ENCODE peak calls at places on chromosomes 13 and 19, in seven cellular contexts. U is PC-3, A is psoas muscle, N is astrocyte of the spinal cord, J is tibial nerve, L is pancreas, W is progenitor cell of endocrine pancreas. I is an unnamed sample.

GRCh38 chr19:18878858-18879578 is 16.9 kb downstream of the CERS1 start:
- DNase-seq in J (no peak), W (no peak), L (no peak), U (no peak), N (no peak), A (no peak), I (no peak)

GRCh38 chr19:5314012-5314906 is 26.4 kb downstream of the PTPRS start:
- DNase-seq in U (no peak), J (no peak), W (no peak), A (no peak), L (no peak), N (no peak), I (peak; percentile 57)

GRCh38 chr13:114115191-114115671 is 17.2 kb downstream of the RASA3 start:
- DNase-seq in U (peak; percentile 80), N (peak; percentile 76), A (peak; percentile 77), J (peak; percentile 13), W (no peak), L (peak; percentile 56), I (peak; percentile 53)

GRCh38 chr19:58182577-58182988 is 278 bp upstream of the ZNF274 start:
- DNase-seq in U (no peak), W (no peak), L (no peak), A (no peak), N (no peak), J (no peak), I (no peak)

GRCh38 chr13:27053902-27054595 is 117.6 kb downstream of the USP12 start:
- DNase-seq in J (no peak), L (no peak), W (no peak), U (peak; percentile 91), A (no peak), N (peak; percentile 77), I (peak; percentile 84)

GRCh38 chr19:27824108-27824507 is 1388.8 kb downstream of the UQCRFS1 start:
- DNase-seq in L (no peak), W (no peak), U (no peak), N (no peak), A (no peak), J (no peak), I (no peak)

GRCh38 chr13:100510208-100510997 is 78.2 kb downstream of the GGACT start:
- DNase-seq in J (no peak), W (no peak), N (no peak), L (no peak), U (no peak), A (no peak), I (no peak)

GRCh38 chr13:87331178-87331577 is 340.0 kb upstream of the SLITRK5 start:
- DNase-seq in N (peak; percentile 39), A (no peak), L (no peak), J (no peak), W (no peak), U (no peak), I (peak; percentile 98)

GRCh38 chr19:42601811-42602443 is 7.2 kb upstream of the CEACAM8 start:
- DNase-seq in N (no peak), J (no peak), A (no peak), W (peak; percentile 23), U (peak; percentile 44), L (no peak), I (peak; percentile 60)

GRCh38 chr19:30668521-30669155 is 296.5 kb downstream of the ZNF536 start:
- DNase-seq in A (no peak), W (no peak), L (no peak), J (no peak), N (no peak), U (no peak), I (no peak)

GRCh38 chr13:114120486-114121430 is 11.7 kb downstream of the RASA3 start:
- DNase-seq in A (no peak), U (no peak), J (no peak), N (no peak), W (no peak), L (no peak), I (no peak)

GRCh38 chr13:113226873-113227272 is 17.5 kb downstream of the CUL4A start:
- DNase-seq in W (no peak), A (no peak), J (no peak), L (no peak), N (peak; percentile 3), U (no peak), I (no peak)

GRCh38 chr13:110801044-110801443 is 87.5 kb downstream of the ING1 start:
- DNase-seq in A (no peak), U (no peak), N (no peak), W (no peak), J (no peak), L (no peak), I (no peak)

GRCh38 chr13:55517312-55517711 is 1623.4 kb upstream of the PRR20A start:
- DNase-seq in A (no peak), W (no peak), N (no peak), L (no peak), J (no peak), U (no peak), I (peak; percentile 5)

GRCh38 chr13:112457485-112457884 is 81.3 kb downstream of the SPACA7 start:
- DNase-seq in L (no peak), A (no peak), J (no peak), U (no peak), W (no peak), N (no peak), I (no peak)

GRCh38 chr13:65808061-65808460 is 1422.1 kb downstream of the PCDH9 start:
- DNase-seq in J (no peak), A (no peak), W (no peak), U (no peak), N (peak; percentile 69), L (no peak), I (no peak)

GRCh38 chr19:342801-343421 is 1.7 kb downstream of the MIER2 start:
- DNase-seq in U (peak; percentile 82), N (peak; percentile 89), W (no peak), J (peak; percentile 23), L (no peak), A (no peak), I (peak; percentile 88)

GRCh38 chr19:16033136-16033530 is 43.2 kb upstream of the TPM4 start:
- DNase-seq in N (no peak), W (no peak), L (no peak), U (no peak), A (no peak), J (no peak), I (no peak)

GRCh38 chr13:110036060-110036459 is 249.7 kb upstream of the IRS2 start:
- DNase-seq in W (no peak), N (no peak), U (no peak), J (no peak), A (no peak), L (no peak), I (no peak)

GRCh38 chr13:109131698-109132257 is 502.4 kb downstream of the MYO16 start:
- DNase-seq in A (no peak), L (no peak), W (no peak), J (no peak), N (peak; percentile 67), U (no peak), I (no peak)

GRCh38 chr19:41373993-41374392 is 2.3 kb upstream of the TMEM91 start:
- DNase-seq in U (no peak), L (peak; percentile 93), W (no peak), J (peak; percentile 65), A (peak; percentile 90), N (peak; percentile 96), I (peak; percentile 94)

GRCh38 chr19:34500656-34501120 is 19.1 kb downstream of the WTIP start:
- DNase-seq in A (no peak), J (no peak), W (no peak), L (no peak), U (no peak), N (no peak), I (no peak)

GRCh38 chr19:37334179-37335071 is 36.5 kb upstream of the ZNF527 start:
- DNase-seq in J (peak; percentile 76), N (peak; percentile 91), L (peak; percentile 87), A (peak; percentile 95), W (peak; percentile 68), U (no peak), I (peak; percentile 67)

DNA sequence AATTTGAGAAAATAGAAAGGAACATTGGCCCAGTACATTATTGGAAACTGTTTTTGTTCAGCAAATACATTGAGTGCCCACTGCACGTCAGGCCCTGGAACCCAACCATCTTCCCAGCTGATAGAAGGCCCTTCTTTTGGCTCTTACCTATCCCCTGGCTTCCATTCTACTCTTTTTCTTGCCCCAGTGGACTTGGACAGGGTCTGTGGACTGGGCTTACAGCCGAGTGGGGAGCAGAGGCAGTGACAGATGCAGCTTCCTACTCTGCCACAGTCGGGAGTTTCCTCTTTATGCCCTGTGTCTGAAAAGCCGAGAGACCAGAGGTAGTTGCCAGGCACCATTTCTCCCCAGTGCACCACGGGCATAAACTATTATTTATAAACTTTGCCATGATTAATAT is 70.4 kb downstream of the ARHGAP35 start:
- DNase-seq in W (no peak), J (no peak), L (no peak), N (no peak), U (no peak), A (no peak), I (no peak)
- TF ChIP-seq CTCF in W (no peak), J (no peak), L (no peak), N (no peak), U (no peak), A (no peak), I (no peak)

GRCh38 chr19:38478273-38478971 is 44.9 kb downstream of the RYR1 start:
- DNase-seq in A (no peak), N (no peak), J (no peak), W (no peak), L (no peak), U (peak; percentile 30), I (peak; percentile 28)
- TF ChIP-seq CTCF in A (no peak), N (no peak), J (no peak), W (peak; percentile 49), L (no peak), U (peak; percentile 35), I (no peak)

GRCh38 chr13:94176576-94176975 is 302.9 kb downstream of the DCT start:
- DNase-seq in U (no peak), W (no peak), J (no peak), L (no peak), N (peak; percentile 12), A (no peak), I (no peak)

GRCh38 chr13:94177041-94177440 is 302.4 kb downstream of the DCT start:
- DNase-seq in J (no peak), U (no peak), N (no peak), L (no peak), A (no peak), W (no peak), I (no peak)

GRCh38 chr13:94175076-94175475 is 304.4 kb downstream of the DCT start:
- DNase-seq in W (no peak), J (no peak), N (no peak), L (no peak), U (no peak), A (no peak), I (no peak)

GRCh38 chr13:94173312-94173854 is 306.1 kb downstream of the DCT start:
- DNase-seq in L (no peak), A (no peak), N (peak; percentile 77), J (no peak), U (no peak), W (no peak), I (no peak)

GRCh38 chr13:94174009-94174408 is 305.5 kb downstream of the DCT start:
- DNase-seq in W (no peak), J (no peak), L (no peak), N (no peak), A (no peak), U (no peak), I (no peak)
- TF ChIP-seq CTCF in W (no peak), J (no peak), L (no peak), N (no peak), A (no peak), U (no peak), I (no peak)

DNA sequence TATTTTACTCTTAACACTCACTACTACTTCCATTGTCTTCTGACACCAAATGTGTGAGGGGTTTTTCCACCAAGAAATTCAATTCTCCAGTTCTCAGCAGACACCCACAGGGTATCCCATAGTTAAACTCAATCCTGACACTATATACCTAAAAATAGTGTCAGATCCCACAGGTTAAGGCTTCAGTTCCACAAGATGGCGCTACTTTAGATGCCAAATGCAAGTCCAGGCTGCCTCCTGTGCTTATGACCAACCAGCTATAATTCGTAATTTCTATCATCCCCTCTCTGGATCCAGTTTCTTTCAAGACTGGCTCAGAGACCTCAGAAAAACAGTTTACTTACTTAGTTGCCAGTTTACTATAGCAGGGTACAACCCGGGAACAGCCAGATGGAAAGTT is 1146.2 kb upstream of the SPRY2 start:
- DNase-seq in U (peak; percentile 61), W (no peak), L (no peak), N (peak; percentile 7), A (no peak), J (no peak), I (peak; percentile 70)
- TF ChIP-seq CTCF in U (peak; percentile 55), W (peak; percentile 58), L (no peak), N (peak; percentile 25), A (no peak), J (no peak), I (peak; percentile 21)

I was measured in MCF 10A.